ENCODE peak calls at places on chromosome 16, in four cellular contexts. One of them, this sample, is unnamed.

GRCh38 chr16:68590201-68590994 is 51.3 kb downstream of the ZFP90 start:
- DNase-seq in upper lobe of left lung: peak
- DNase-seq in IMR-90: peak
- DNase-seq in sigmoid colon: no peak
- DNase-seq in this sample: peak

GRCh38 chr16:66604376-66605176 is at the start of gene CMTM3:
- DNase-seq in upper lobe of left lung: peak
- DNase-seq in IMR-90: peak
- DNase-seq in sigmoid colon: peak
- DNase-seq in this sample: peak

GRCh38 chr16:88912556-88912955 is 46.1 kb upstream of the PABPN1L start:
- DNase-seq in IMR-90: no peak
- DNase-seq in upper lobe of left lung: peak
- DNase-seq in sigmoid colon: no peak
- DNase-seq in this sample: no peak

GRCh38 chr16:11272484-11272883 is 945 bp downstream of the PRM3 start:
- DNase-seq in sigmoid colon: no peak
- DNase-seq in IMR-90: no peak
- DNase-seq in upper lobe of left lung: no peak
- DNase-seq in this sample: no peak

GRCh38 chr16:13421726-13422125 is 498.2 kb upstream of the ERCC4 start:
- DNase-seq in upper lobe of left lung: no peak
- DNase-seq in IMR-90: no peak
- DNase-seq in sigmoid colon: no peak
- DNase-seq in this sample: no peak

GRCh38 chr16:20879175-20880053 is 20.7 kb downstream of the DCUN1D3 start:
- DNase-seq in sigmoid colon: no peak
- DNase-seq in upper lobe of left lung: no peak
- DNase-seq in IMR-90: peak
- DNase-seq in this sample: no peak

GRCh38 chr16:15404792-15405191 is 9.2 kb downstream of the MPV17L start:
- DNase-seq in sigmoid colon: no peak
- DNase-seq in upper lobe of left lung: no peak
- DNase-seq in IMR-90: no peak
- DNase-seq in this sample: no peak

GRCh38 chr16:15993946-15994665 is 44.7 kb downstream of the ABCC1 start:
- DNase-seq in sigmoid colon: no peak
- DNase-seq in upper lobe of left lung: no peak
- DNase-seq in IMR-90: peak
- DNase-seq in this sample: no peak

GRCh38 chr16:50318796-50319578 is 49.8 kb downstream of the BRD7 start:
- DNase-seq in sigmoid colon: no peak
- DNase-seq in IMR-90: no peak
- DNase-seq in upper lobe of left lung: no peak
- DNase-seq in this sample: no peak

GRCh38 chr16:11675561-11676511 is 7.6 kb downstream of the SNN start:
- DNase-seq in upper lobe of left lung: peak
- DNase-seq in IMR-90: peak
- DNase-seq in sigmoid colon: peak
- DNase-seq in this sample: no peak

GRCh38 chr16:2035431-2036199 is 8.9 kb downstream of the NHERF2 start:
- DNase-seq in IMR-90: peak
- DNase-seq in upper lobe of left lung: peak
- DNase-seq in sigmoid colon: peak
- DNase-seq in this sample: no peak

GRCh38 chr16:81485824-81486554 is 41.4 kb downstream of the CMIP start:
- DNase-seq in IMR-90: no peak
- DNase-seq in sigmoid colon: no peak
- DNase-seq in upper lobe of left lung: no peak
- DNase-seq in this sample: no peak

GRCh38 chr16:89391-90302 is 11.6 kb downstream of the MPG start:
- DNase-seq in upper lobe of left lung: peak
- DNase-seq in IMR-90: no peak
- DNase-seq in sigmoid colon: no peak
- DNase-seq in this sample: no peak
- TF ChIP-seq CTCF in upper lobe of left lung: no peak
- TF ChIP-seq CTCF in IMR-90: no peak
- TF ChIP-seq CTCF in sigmoid colon: no peak
- TF ChIP-seq CTCF in this sample: no peak

GRCh38 chr16:30406911-30407793 is at the start of gene ZNF771:
- DNase-seq in upper lobe of left lung: peak
- DNase-seq in sigmoid colon: peak
- DNase-seq in IMR-90: peak
- DNase-seq in this sample: peak
- TF ChIP-seq CTCF in upper lobe of left lung: no peak
- TF ChIP-seq CTCF in sigmoid colon: no peak
- TF ChIP-seq CTCF in IMR-90: no peak
- TF ChIP-seq CTCF in this sample: no peak

DNA sequence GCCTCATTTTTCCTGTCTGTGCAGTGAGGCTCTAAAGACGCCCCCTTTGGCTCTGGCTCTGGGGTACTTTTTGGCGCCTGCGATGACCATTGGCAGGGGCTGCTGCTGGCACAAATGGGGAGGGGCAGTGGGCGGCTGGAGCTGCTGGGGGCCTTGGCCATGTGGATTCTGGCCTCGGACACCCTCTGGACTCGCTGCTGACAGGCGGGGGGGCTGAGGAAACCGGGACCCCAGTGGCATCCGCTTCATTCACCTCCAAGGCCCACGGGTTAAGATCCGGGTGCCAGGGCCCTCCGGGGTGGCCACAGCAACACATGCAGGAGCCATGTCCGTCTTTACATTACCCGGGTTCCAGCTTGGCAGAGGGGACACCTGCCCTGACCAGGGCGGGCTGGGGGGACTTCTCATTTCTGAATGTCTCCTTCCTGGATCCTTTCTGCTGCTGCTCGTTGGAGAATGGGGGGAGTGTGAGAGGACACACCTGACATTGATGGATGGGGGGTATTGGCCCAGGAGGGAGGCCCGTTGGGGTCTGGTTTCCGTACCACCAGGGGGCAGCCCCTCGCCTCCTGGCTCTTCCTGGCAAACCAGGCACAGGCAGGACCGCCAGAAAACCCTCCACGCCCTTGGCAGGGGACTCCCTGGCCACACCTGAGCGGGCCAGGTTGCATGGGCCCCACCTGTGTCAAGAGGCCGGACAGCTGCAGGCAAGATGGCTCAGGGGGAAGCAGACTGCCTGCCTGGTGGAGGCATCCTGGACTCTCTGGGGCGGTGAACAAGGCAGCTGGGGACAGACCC is 21.8 kb downstream of the GSE1 start:
- DNase-seq in sigmoid colon: no peak
- DNase-seq in IMR-90: no peak
- DNase-seq in upper lobe of left lung: peak
- DNase-seq in this sample: no peak
- TF ChIP-seq CTCF in sigmoid colon: no peak
- TF ChIP-seq CTCF in IMR-90: peak
- TF ChIP-seq CTCF in upper lobe of left lung: no peak
- TF ChIP-seq CTCF in this sample: no peak

DNA sequence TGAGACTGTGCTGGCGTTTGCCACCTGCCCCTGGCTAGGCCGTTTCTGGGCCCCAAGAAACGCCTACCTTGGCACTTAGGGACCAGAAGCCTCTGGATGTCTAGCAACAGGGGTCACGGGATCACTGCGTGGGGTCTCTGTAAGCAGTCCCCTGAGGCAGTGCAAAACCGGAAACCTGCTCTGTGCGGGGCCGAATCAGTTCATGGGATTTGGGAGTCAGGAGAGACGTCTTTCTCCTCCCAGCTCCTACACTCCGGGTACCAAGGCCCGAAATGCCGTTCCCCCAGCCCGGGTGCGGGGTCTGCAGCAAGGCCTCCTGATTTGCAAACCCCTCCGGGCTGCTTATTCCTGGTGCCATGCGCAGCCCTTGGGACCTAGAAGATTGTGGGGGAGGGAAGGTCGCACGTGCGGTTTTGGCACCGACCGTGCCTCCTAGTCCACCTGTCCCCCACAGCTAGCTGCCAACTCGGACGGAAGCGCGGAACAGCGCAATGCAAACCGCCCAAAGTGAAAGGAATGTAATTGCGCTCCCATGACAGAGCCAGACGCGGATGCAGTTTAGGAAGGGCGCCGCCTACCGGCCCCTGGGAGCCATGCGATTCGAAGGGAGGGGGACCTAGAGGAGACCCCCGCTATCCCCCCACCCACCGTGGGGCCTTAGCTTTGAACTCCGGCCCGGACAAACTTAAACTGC is 6.5 kb downstream of the IRX5 start:
- DNase-seq in IMR-90: no peak
- DNase-seq in upper lobe of left lung: peak
- DNase-seq in sigmoid colon: no peak
- DNase-seq in this sample: no peak
- TF ChIP-seq CTCF in IMR-90: peak
- TF ChIP-seq CTCF in upper lobe of left lung: peak
- TF ChIP-seq CTCF in sigmoid colon: no peak
- TF ChIP-seq CTCF in this sample: no peak

GRCh38 chr16:77376358-77376757 is 58.5 kb downstream of the ADAMTS18 start:
- DNase-seq in IMR-90: no peak
- DNase-seq in upper lobe of left lung: no peak
- DNase-seq in sigmoid colon: no peak
- DNase-seq in this sample: no peak
- TF ChIP-seq CTCF in IMR-90: no peak
- TF ChIP-seq CTCF in upper lobe of left lung: no peak
- TF ChIP-seq CTCF in sigmoid colon: no peak
- TF ChIP-seq CTCF in this sample: no peak

GRCh38 chr16:24493859-24494258 is 45.5 kb upstream of the RBBP6 start:
- DNase-seq in upper lobe of left lung: no peak
- DNase-seq in IMR-90: no peak
- DNase-seq in sigmoid colon: no peak
- DNase-seq in this sample: no peak

GRCh38 chr16:24504467-24505345 is 34.7 kb upstream of the RBBP6 start:
- DNase-seq in sigmoid colon: peak
- DNase-seq in IMR-90: peak
- DNase-seq in upper lobe of left lung: no peak
- DNase-seq in this sample: peak

GRCh38 chr16:24497405-24497804 is 42.0 kb upstream of the RBBP6 start:
- DNase-seq in upper lobe of left lung: no peak
- DNase-seq in sigmoid colon: no peak
- DNase-seq in IMR-90: peak
- DNase-seq in this sample: no peak

GRCh38 chr16:24499193-24499814 is 40.1 kb upstream of the RBBP6 start:
- DNase-seq in sigmoid colon: no peak
- DNase-seq in upper lobe of left lung: no peak
- DNase-seq in IMR-90: peak
- DNase-seq in this sample: no peak
- TF ChIP-seq CTCF in sigmoid colon: no peak
- TF ChIP-seq CTCF in upper lobe of left lung: no peak
- TF ChIP-seq CTCF in IMR-90: peak
- TF ChIP-seq CTCF in this sample: no peak

GRCh38 chr16:55701442-55702319 is 45.9 kb downstream of the SLC6A2 start:
- DNase-seq in upper lobe of left lung: no peak
- DNase-seq in sigmoid colon: peak
- DNase-seq in IMR-90: peak
- DNase-seq in this sample: no peak
- TF ChIP-seq CTCF in upper lobe of left lung: peak
- TF ChIP-seq CTCF in sigmoid colon: peak
- TF ChIP-seq CTCF in IMR-90: peak
- TF ChIP-seq CTCF in this sample: no peak

DNA sequence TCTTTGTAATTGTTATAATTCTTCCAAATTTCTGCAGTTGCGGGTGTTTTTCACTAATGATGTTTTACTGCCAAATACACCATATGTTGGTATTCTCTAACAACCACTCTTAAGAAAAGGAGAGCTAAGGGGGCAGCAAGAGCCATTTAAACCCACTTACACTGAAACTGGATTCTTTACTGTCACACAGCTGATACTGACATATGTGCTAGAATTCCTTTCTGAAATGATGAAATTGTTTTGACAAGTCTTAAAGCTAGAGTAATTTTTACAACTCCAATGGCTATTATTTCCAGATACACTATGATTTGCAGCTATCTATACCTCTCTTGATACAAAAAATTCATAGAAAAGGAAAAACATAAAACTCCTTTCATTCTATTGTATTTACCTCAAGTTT is 483.1 kb downstream of the CDH11 start:
- DNase-seq in sigmoid colon: no peak
- DNase-seq in IMR-90: no peak
- DNase-seq in upper lobe of left lung: no peak
- DNase-seq in this sample: no peak
- TF ChIP-seq CTCF in sigmoid colon: no peak
- TF ChIP-seq CTCF in IMR-90: no peak
- TF ChIP-seq CTCF in upper lobe of left lung: no peak
- TF ChIP-seq CTCF in this sample: no peak

DNA sequence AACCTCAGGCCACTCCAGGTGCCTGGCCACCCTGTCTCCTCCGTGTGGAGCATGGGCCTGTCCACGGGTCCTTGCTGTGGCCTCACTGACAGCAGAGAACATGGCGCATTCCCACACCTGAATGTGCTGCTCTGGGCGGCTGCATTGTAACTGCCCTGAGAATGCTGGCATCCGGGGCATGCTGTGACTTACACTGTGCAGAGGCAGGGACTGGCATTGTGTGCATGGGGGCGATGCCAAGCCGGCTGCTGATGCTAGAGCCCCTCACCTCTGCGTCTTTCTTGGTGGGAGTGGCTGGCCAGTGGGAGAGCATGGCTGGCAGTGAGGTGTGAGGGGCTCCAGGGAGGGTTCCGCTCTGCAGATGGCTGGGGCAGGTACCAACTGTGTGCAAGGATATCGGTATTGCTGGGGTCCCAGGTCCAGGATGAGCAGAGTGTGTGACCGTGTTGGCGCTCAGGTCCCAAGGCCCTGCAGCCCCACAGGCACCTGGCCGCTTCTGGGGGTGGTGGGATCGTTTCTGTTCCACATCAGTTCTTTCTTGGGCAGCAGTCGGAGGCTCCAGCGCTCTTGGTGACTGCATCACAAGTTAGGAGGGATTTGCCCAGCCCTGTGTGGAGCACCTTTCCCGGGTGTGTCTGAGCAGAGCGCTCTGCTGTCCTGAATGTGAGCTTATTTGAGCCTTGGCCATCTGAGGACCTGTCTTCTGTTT is 94.7 kb downstream of the NPIPB11 start:
- DNase-seq in IMR-90: no peak
- DNase-seq in upper lobe of left lung: peak
- DNase-seq in sigmoid colon: peak
- DNase-seq in this sample: no peak
- TF ChIP-seq CTCF in IMR-90: no peak
- TF ChIP-seq CTCF in upper lobe of left lung: no peak
- TF ChIP-seq CTCF in sigmoid colon: no peak
- TF ChIP-seq CTCF in this sample: no peak